ENCODE peak calls at places on chromosomes 7 and 10, in nine cellular contexts. G is H9, L is heart right ventricle, U is activated B cell treated with CpG ODN at 0.5 μM for 24 hours, A is colonic mucosa, M is ascending aorta, X is foreskin fibroblast, J is uterus, P is PC-3. O is an unnamed sample.

GRCh38 chr10:24209946-24210491 is 1.1 kb downstream of the KIAA1217 start:
- DNase-seq in G (no peak), L (peak; percentile 30), U (no peak), A (peak; percentile 26), M (no peak), X (peak; percentile 12), J (peak; percentile 22), P (peak; percentile 72), O (peak; percentile 19)

GRCh38 chr10:131453772-131454634 is 142.5 kb upstream of the TCERG1L start:
- DNase-seq in G (peak; percentile 89), L (peak; percentile 62), U (no peak), A (peak; percentile 68), M (no peak), X (no peak), J (peak; percentile 38), P (peak; percentile 36), O (peak; percentile 91)

GRCh38 chr10:3442451-3442990 is 269.9 kb upstream of the PITRM1 start:
- DNase-seq in G (no peak), L (no peak), U (no peak), A (no peak), M (no peak), X (no peak), J (no peak), P (no peak), O (no peak)

GRCh38 chr7:159280008-159280407 is 135.3 kb upstream of the VIPR2 start:
- DNase-seq in G (no peak), L (no peak), U (no peak), A (no peak), M (no peak), X (no peak), J (no peak), P (no peak), O (no peak)

GRCh38 chr7:74206589-74207120 is 3.2 kb upstream of the LAT2 start:
- DNase-seq in G (peak; percentile 94), L (peak; percentile 87), U (peak; percentile 88), A (peak; percentile 92), M (peak; percentile 93), X (peak; percentile 60), J (peak; percentile 89), P (peak; percentile 87), O (peak; percentile 84)

GRCh38 chr7:54792383-54792782 is 33.4 kb upstream of the SEC61G start:
- DNase-seq in G (no peak), L (no peak), U (no peak), A (no peak), M (no peak), X (no peak), J (no peak), P (no peak), O (no peak)

GRCh38 chr7:158447206-158448171 is 140.1 kb downstream of the PTPRN2 start:
- DNase-seq in G (peak; percentile 24), L (no peak), U (no peak), A (no peak), M (no peak), X (no peak), J (no peak), P (no peak), O (peak; percentile 76)

GRCh38 chr10:78559514-78560392 is 509.0 kb upstream of the ZMIZ1 start:
- DNase-seq in G (peak; percentile 42), L (no peak), U (no peak), A (no peak), M (no peak), X (no peak), J (peak; percentile 35), P (no peak), O (no peak)

DNA sequence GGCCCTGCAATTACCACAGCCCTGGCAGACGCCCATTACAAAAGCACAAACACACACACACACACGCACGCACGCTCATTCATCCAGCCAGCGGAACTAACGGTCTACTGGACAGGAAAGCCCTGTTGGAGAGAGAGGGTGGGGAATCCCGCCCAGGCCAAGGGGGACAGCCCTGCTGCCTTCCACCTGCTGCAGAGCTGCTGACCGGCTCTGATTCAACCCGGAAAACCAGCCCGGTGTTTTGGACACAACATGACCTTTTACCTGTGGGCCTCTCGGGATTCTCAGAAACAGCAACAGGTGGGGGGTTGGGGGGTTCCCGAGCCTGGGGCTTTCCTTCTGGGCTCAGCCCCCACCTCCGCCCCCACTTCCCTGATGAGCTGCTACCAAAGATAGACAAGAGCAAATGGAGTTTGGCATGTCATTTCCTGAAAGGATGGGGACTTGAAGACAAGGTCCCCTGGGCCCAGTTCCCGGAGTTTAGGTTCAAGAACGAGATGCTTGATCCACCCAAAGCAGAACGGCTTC is 18.5 kb upstream of the SERPINE1 start:
- DNase-seq in G (no peak), L (peak; percentile 59), U (no peak), A (no peak), M (no peak), X (no peak), J (no peak), P (no peak), O (peak; percentile 89)
- TF ChIP-seq CTCF in G (no peak), L (no peak), U (no peak), A (no peak), M (no peak), X (no peak), J (no peak), P (no peak), O (no peak)

GRCh38 chr7:15606561-15606960 is 44.7 kb upstream of the AGMO start:
- DNase-seq in G (no peak), L (no peak), U (no peak), A (no peak), M (no peak), X (no peak), J (no peak), P (no peak), O (no peak)

GRCh38 chr7:15603124-15603523 is 41.3 kb upstream of the AGMO start:
- DNase-seq in G (no peak), L (no peak), U (no peak), A (no peak), M (no peak), X (peak; percentile 25), J (no peak), P (no peak), O (no peak)

GRCh38 chr7:15604166-15604565 is 42.4 kb upstream of the AGMO start:
- DNase-seq in G (no peak), L (no peak), U (no peak), A (no peak), M (no peak), X (no peak), J (no peak), P (no peak), O (no peak)

GRCh38 chr7:15600298-15600697 is 38.5 kb upstream of the AGMO start:
- DNase-seq in G (peak; percentile 56), L (no peak), U (no peak), A (no peak), M (no peak), X (no peak), J (no peak), P (no peak), O (no peak)

DNA sequence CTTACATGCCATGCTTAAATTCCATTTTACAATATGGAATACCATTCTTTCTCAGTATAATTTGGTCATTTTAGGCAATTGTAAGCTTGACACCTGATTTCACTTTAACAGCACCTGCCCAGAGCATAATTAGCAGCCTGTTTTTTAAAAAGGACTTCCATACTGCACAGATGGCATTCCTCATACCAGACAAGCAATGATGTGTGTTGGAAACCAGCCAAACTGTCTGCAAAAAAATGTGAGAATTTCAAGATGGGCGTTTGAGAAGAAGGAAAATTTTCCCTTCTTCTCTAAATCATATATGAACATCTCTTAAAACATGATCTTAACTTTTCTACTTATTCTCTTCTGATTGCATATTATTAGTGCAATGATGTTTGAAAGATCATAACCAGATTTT is 40.4 kb upstream of the AGMO start:
- DNase-seq in G (no peak), L (no peak), U (no peak), A (no peak), M (no peak), X (no peak), J (no peak), P (no peak), O (no peak)
- TF ChIP-seq CTCF in G (no peak), L (no peak), U (no peak), A (no peak), M (no peak), X (no peak), J (no peak), P (no peak), O (no peak)

GRCh38 chr7:6579446-6579845 is 2.2 kb downstream of the ZDHHC4 start:
- DNase-seq in G (peak; percentile 43), L (no peak), U (no peak), A (no peak), M (no peak), X (peak; percentile 21), J (no peak), P (peak; percentile 34), O (no peak)
- TF ChIP-seq CTCF in G (peak; percentile 52), L (peak; percentile 29), U (no peak), A (no peak), M (no peak), X (peak; percentile 13), J (no peak), P (peak; percentile 35), O (no peak)

GRCh38 chr10:97539523-97540200 is 32.9 kb upstream of the ANKRD2 start:
- DNase-seq in G (peak; percentile 77), L (peak; percentile 49), U (no peak), A (no peak), M (peak; percentile 84), X (peak; percentile 89), J (peak; percentile 75), P (peak; percentile 20), O (no peak)

GRCh38 chr10:97538839-97539238 is 33.7 kb upstream of the ANKRD2 start:
- DNase-seq in G (no peak), L (no peak), U (no peak), A (no peak), M (no peak), X (no peak), J (no peak), P (peak; percentile 15), O (peak; percentile 69)

GRCh38 chr10:97543025-97543546 is 29.5 kb upstream of the ANKRD2 start:
- DNase-seq in G (no peak), L (peak; percentile 87), U (no peak), A (peak; percentile 63), M (peak; percentile 95), X (peak; percentile 95), J (peak; percentile 84), P (peak; percentile 88), O (peak; percentile 91)

GRCh38 chr10:97542169-97543024 is 30.2 kb upstream of the ANKRD2 start:
- DNase-seq in G (peak; percentile 73), L (peak; percentile 83), U (no peak), A (peak; percentile 54), M (peak; percentile 93), X (peak; percentile 92), J (peak; percentile 90), P (peak; percentile 95), O (peak; percentile 83)

DNA sequence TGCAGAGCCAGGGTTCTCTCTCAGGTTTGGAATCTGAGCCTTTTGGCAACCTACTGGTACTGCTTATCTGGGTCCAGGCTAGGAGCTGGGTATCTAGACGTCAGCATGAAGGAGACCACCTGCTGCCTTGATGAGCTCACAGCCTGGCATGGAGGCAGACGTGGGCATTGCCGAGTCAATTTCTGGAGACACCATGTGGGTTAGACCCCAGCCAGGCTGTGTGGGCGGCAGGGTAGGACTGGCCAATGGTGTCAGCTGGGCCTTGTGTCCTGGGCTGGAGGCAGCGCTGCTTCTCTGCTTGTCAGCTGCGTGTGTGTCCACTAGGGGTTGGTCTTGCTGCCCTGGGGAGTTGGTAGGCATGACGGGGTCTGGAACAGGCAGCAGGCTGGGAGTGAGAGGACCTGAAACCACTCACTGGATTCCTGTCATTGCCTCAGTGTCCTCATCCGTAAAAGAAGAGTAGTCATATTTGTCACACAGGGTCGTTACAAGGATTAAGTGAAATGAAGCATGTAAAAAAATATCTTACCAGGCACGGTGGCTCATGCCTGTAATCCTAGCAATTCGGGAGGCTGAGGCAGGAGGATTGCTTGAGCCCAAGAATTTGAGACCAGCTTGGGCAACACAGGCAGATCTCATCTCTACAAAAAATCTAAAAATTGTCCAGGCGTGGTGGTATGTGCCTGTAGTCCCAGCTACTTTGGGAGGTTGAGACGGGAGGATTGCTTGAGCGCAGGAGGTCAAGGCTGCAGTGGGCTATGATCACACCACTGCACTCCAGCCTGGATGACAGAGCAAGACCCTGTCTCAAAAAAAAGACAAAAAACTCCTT is 31.7 kb upstream of the ANKRD2 start:
- DNase-seq in G (peak; percentile 71), L (no peak), U (no peak), A (no peak), M (no peak), X (no peak), J (peak; percentile 52), P (no peak), O (no peak)
- TF ChIP-seq CTCF in G (peak; percentile 47), L (no peak), U (no peak), A (no peak), M (peak; percentile 25), X (no peak), J (no peak), P (no peak), O (no peak)

O was measured in lower leg skin.